ENCODE peak calls at places on chromosomes 7 and 10, in seven cellular contexts. B, Y, L, F, Z, T and K are unnamed samples.

GRCh38 chr7:18315241-18315640 is 180.3 kb upstream of the HDAC9 start:
- DNase-seq in B (no peak), Y (no peak), L (no peak), F (no peak), Z (no peak), T (no peak), K (no peak)

GRCh38 chr10:95663496-95663895 is 7.0 kb upstream of the ALDH18A1 start:
- DNase-seq in B (no peak), Y (no peak), L (no peak), F (no peak), Z (no peak), T (no peak), K (no peak)

GRCh38 chr7:100603697-100604077 is 1.5 kb downstream of the PCOLCE start:
- DNase-seq in B (no peak), Y (peak), L (no peak), F (no peak), Z (no peak), T (no peak), K (no peak)

GRCh38 chr10:119595715-119596515 is 849 bp downstream of the TIAL1 start:
- DNase-seq in B (peak), Y (peak), L (peak), F (peak), Z (peak), T (no peak), K (peak)

GRCh38 chr7:19116121-19117080 is 1.0 kb downstream of the TWIST1 start:
- DNase-seq in B (peak), Y (peak), L (peak), F (no peak), Z (peak), T (peak), K (peak)

GRCh38 chr10:112724404-112724991 is 225.5 kb upstream of the TCF7L2 start:
- DNase-seq in B (no peak), Y (no peak), L (no peak), F (no peak), Z (no peak), T (no peak), K (no peak)

GRCh38 chr10:132867801-132868644 is 74.3 kb downstream of the CFAP46 start:
- DNase-seq in B (no peak), Y (no peak), L (peak), F (no peak), Z (no peak), T (no peak), K (no peak)

GRCh38 chr7:155002411-155003214 is at the start of gene PAXIP1:
- DNase-seq in B (peak), Y (no peak), L (peak), F (peak), Z (peak), T (peak), K (peak)

GRCh38 chr10:132733926-132734325 is 52.0 kb downstream of the NKX6-2 start:
- DNase-seq in B (no peak), Y (no peak), L (no peak), F (no peak), Z (no peak), T (no peak), K (no peak)

GRCh38 chr7:46649896-46650295 is 728.8 kb upstream of the IGFBP3 start:
- DNase-seq in B (no peak), Y (no peak), L (no peak), F (no peak), Z (no peak), T (no peak), K (no peak)

GRCh38 chr7:34158311-34158710 is 253.0 kb downstream of the BMPER start:
- DNase-seq in B (no peak), Y (peak), L (peak), F (no peak), Z (no peak), T (no peak), K (no peak)

GRCh38 chr7:16739863-16740622 is 13.5 kb upstream of the TSPAN13 start:
- DNase-seq in B (peak), Y (peak), L (no peak), F (no peak), Z (peak), T (peak), K (peak)

GRCh38 chr7:41685684-41686083 is 17.2 kb downstream of the INHBA start:
- DNase-seq in B (peak), Y (peak), L (no peak), F (no peak), Z (peak), T (peak), K (peak)

GRCh38 chr10:14074062-14074884 is 256.5 kb downstream of the FRMD4A start:
- DNase-seq in B (peak), Y (peak), L (peak), F (no peak), Z (peak), T (peak), K (peak)

GRCh38 chr7:5685192-5685591 is 96.3 kb downstream of the RNF216 start:
- DNase-seq in B (no peak), Y (no peak), L (no peak), F (no peak), Z (no peak), T (no peak), K (no peak)